ENCODE peak calls at places on chromosomes 6 and 20, in ten cellular contexts. X is H9, H is stomach, K is cardiac muscle cell, N is A549, T is OCI-LY7, G is hepatocyte, S is left ventricle myocardium inferior, O is HL-60, C is GM23248. Z is an unnamed sample.
A peak's percentile ranks its signal among the peaks of the same experiment; 100 is the strongest.

GRCh38 chr6:1363729-1364572 is 25.4 kb upstream of the FOXF2 start:
- DNase-seq in N (peak; percentile 29), T (no peak), K (no peak), O (peak; percentile 15), X (no peak), C (peak; percentile 77), G (no peak), S (peak; percentile 41), H (no peak), Z (no peak)

GRCh38 chr20:45783656-45784294 is 7.9 kb downstream of the WFDC3 start:
- DNase-seq in C (no peak), T (no peak), G (peak; percentile 14), S (peak; percentile 41), O (no peak), X (no peak), N (no peak), H (peak; percentile 91), K (no peak), Z (peak; percentile 64)

GRCh38 chr6:19444481-19444880 is 392.7 kb upstream of the ID4 start:
- DNase-seq in O (no peak), T (no peak), S (no peak), K (no peak), X (no peak), N (no peak), H (no peak), C (no peak), G (no peak), Z (no peak)

GRCh38 chr20:40262219-40262618 is 426.8 kb downstream of the MAFB start:
- DNase-seq in N (no peak), S (no peak), C (no peak), O (no peak), G (no peak), X (no peak), K (no peak), H (no peak), T (no peak), Z (no peak)

GRCh38 chr20:38523697-38524096 is 51.1 kb downstream of the RALGAPB start:
- DNase-seq in T (no peak), K (no peak), O (no peak), H (no peak), X (no peak), S (no peak), G (no peak), C (peak; percentile 81), N (peak; percentile 6), Z (no peak)

GRCh38 chr20:45445805-45446562 is 23.6 kb upstream of the WFDC2 start:
- DNase-seq in T (peak; percentile 48), H (no peak), G (no peak), X (peak; percentile 65), O (peak; percentile 32), C (peak; percentile 45), K (peak; percentile 28), S (no peak), N (peak; percentile 59), Z (no peak)

GRCh38 chr20:9112541-9113515 is 43.9 kb downstream of the PLCB4 start:
- DNase-seq in X (no peak), N (no peak), K (peak; percentile 93), H (no peak), T (no peak), C (peak; percentile 39), G (peak; percentile 34), S (no peak), O (no peak), Z (peak; percentile 34)

GRCh38 chr6:30061766-30062458 is 847 bp downstream of the POLR1H start:
- DNase-seq in T (peak; percentile 57), X (no peak), N (no peak), C (peak; percentile 57), O (peak; percentile 54), S (no peak), H (peak; percentile 28), K (no peak), G (peak; percentile 29), Z (peak; percentile 38)

GRCh38 chr20:46220808-46221207 is 87.5 kb downstream of the CDH22 start:
- DNase-seq in T (no peak), S (no peak), H (no peak), G (no peak), C (no peak), N (peak; percentile 41), X (peak; percentile 84), O (no peak), K (peak; percentile 24), Z (peak; percentile 29)

GRCh38 chr6:137808836-137809315 is 58.2 kb upstream of the TNFAIP3 start:
- DNase-seq in N (no peak), G (peak; percentile 76), S (no peak), O (no peak), H (no peak), K (peak; percentile 67), X (no peak), C (no peak), T (no peak), Z (peak; percentile 41)

GRCh38 chr6:137813308-137813707 is 53.8 kb upstream of the TNFAIP3 start:
- DNase-seq in O (no peak), S (no peak), H (no peak), N (no peak), T (no peak), C (no peak), G (no peak), K (no peak), X (no peak), Z (no peak)

GRCh38 chr6:137810554-137811120 is 56.4 kb upstream of the TNFAIP3 start:
- DNase-seq in X (no peak), O (peak; percentile 36), S (no peak), T (no peak), K (no peak), C (no peak), G (no peak), N (no peak), H (no peak), Z (no peak)

GRCh38 chr6:137811121-137811911 is 55.7 kb upstream of the TNFAIP3 start:
- DNase-seq in C (peak; percentile 95), T (peak; percentile 59), K (no peak), H (peak; percentile 79), X (no peak), O (peak; percentile 93), S (peak; percentile 33), N (peak; percentile 76), G (peak; percentile 89), Z (peak; percentile 86)

DNA sequence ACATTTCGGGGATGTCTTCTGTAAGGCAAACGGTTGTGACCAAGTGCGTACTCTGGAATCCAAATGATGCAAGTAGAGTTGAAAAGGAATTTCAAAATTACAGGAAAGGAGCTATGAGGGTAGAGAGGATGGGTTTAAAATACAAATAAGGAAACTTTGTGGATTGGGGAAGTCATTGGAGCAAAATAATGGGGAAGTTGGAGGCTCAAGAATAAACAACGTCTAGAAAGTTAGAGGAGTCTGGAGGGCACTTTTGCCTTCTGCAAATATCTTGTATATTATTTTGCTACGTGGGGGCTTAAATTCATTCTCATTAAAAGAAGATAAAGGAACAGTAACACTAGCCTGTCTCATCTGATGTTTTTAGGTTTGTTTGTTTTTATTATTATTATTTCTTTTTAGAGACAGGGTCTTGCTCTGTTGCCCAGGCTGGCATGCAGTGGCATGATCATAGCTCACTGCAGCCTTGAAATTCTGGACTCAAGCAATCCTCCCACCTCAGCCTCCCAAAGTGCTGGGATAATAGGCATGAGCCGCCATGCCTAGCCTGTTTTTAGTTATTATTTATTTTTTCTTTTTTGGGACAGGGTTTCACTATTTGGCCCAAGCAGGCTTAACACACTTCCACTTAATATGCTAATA is 55.0 kb upstream of the TNFAIP3 start:
- DNase-seq in G (no peak), O (peak; percentile 38), N (no peak), T (no peak), K (no peak), X (no peak), S (no peak), H (no peak), C (no peak), Z (no peak)
- H3K27ac ChIP-seq in G (peak overlapping the region; percentile 87), O (peak overlapping the region; percentile 79), N (peak overlapping the region; percentile 78), T (no peak overlapping the region), K (no peak overlapping the region), X (no peak overlapping the region), S (no peak overlapping the region), H (peak overlapping the region; percentile 40), C (no peak overlapping the region), Z (no peak overlapping the region)

DNA sequence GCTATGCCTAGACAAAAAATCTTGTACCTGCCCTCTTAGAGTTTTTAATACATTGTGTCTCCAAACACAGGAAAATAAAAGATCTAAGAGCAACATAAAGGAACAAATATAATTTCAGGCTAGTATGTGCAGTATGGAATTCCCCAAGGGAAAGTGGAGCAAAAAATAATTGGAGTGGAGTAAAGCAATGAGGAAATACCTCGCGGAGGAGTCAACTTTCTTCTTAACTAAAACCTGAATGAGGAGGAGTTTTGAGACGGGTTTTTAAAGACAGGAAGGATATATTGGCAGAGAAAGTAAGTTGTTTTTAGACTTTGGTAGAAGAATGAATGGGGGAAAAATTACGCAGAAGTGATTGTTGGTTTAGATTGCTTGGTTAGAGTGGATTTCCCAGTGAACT is 14.0 kb downstream of the HIVEP1 start:
- DNase-seq in C (no peak), O (no peak), S (no peak), T (no peak), X (no peak), K (no peak), N (no peak), G (no peak), H (no peak), Z (no peak)
- H3K27ac ChIP-seq in C (no peak overlapping the region), O (no peak overlapping the region), S (no peak overlapping the region), T (no peak overlapping the region), X (no peak overlapping the region), K (no peak overlapping the region), N (no peak overlapping the region), G (no peak overlapping the region), H (no peak overlapping the region), Z (no peak overlapping the region)

GRCh38 chr6:20718705-20719653 is 184.7 kb downstream of the CDKAL1 start:
- DNase-seq in X (no peak), C (no peak), K (no peak), H (no peak), N (no peak), O (no peak), T (no peak), G (no peak), S (no peak), Z (no peak)

GRCh38 chr6:20719980-20720379 is 185.7 kb downstream of the CDKAL1 start:
- DNase-seq in O (peak; percentile 49), S (no peak), T (no peak), C (no peak), G (no peak), N (no peak), K (no peak), X (no peak), H (no peak), Z (no peak)

GRCh38 chr6:20724443-20724842 is 190.2 kb downstream of the CDKAL1 start:
- DNase-seq in O (no peak), T (no peak), X (peak; percentile 48), N (no peak), G (no peak), C (no peak), S (no peak), K (no peak), H (no peak), Z (no peak)

GRCh38 chr6:20723236-20723635 is 189.0 kb downstream of the CDKAL1 start:
- DNase-seq in N (no peak), O (no peak), K (no peak), H (no peak), T (no peak), G (no peak), S (no peak), X (no peak), C (no peak), Z (no peak)

GRCh38 chr6:20722442-20722841 is 188.2 kb downstream of the CDKAL1 start:
- DNase-seq in G (no peak), H (no peak), X (no peak), K (no peak), S (no peak), N (no peak), O (no peak), C (no peak), T (no peak), Z (no peak)
- H3K27ac ChIP-seq in G (no peak overlapping the region), H (no peak overlapping the region), X (no peak overlapping the region), K (no peak overlapping the region), S (no peak overlapping the region), N (no peak overlapping the region), O (no peak overlapping the region), C (no peak overlapping the region), T (no peak overlapping the region), Z (no peak overlapping the region)

GRCh38 chr6:26568601-26569432 is 27.9 kb upstream of the ABT1 start:
- DNase-seq in S (peak; percentile 86), G (peak; percentile 94), C (peak; percentile 82), K (peak; percentile 86), T (peak; percentile 92), H (peak; percentile 93), O (peak; percentile 89), X (peak; percentile 92), N (peak; percentile 93), Z (peak; percentile 97)
- H3K27ac ChIP-seq in S (peak overlapping the region; percentile 58), G (no peak overlapping the region), C (peak overlapping the region; percentile 40), K (no peak overlapping the region), T (peak overlapping the region; percentile 29), H (peak overlapping the region; percentile 79), O (peak overlapping the region; percentile 60), X (no peak overlapping the region), N (peak overlapping the region; percentile 53), Z (peak overlapping the region; percentile 87)

Z was measured in testis.